ENCODE peak calls at places on chromosomes 16 and 17, in six cellular contexts. N is ovary, K is IMR-90, Q is psoas muscle, C is lung, I is mammary epithelial cell. F is an unnamed sample. For H3K4me1, the result is how much of the 10 kb centered on the place peaks cover.

GRCh38 chr16:15041260-15042011 is 14.4 kb downstream of the NTAN1 start:
- DNase-seq in N (peak), Q (peak), I (peak), C (peak), K (peak), F (no peak)

GRCh38 chr16:12874135-12874534 is 27.3 kb upstream of the SHISA9 start:
- DNase-seq in N (no peak), K (peak), C (no peak), Q (no peak), I (peak), F (no peak)

GRCh38 chr16:31451681-31452351 is 7.5 kb upstream of the ARMC5 start:
- DNase-seq in C (no peak), Q (peak), K (peak), I (peak), N (peak), F (peak)

GRCh38 chr17:75773121-75773807 is 8.3 kb upstream of the GALK1 start:
- DNase-seq in C (no peak), K (no peak), N (peak), I (no peak), Q (no peak), F (no peak)

GRCh38 chr17:6755731-6756184 is at the start of gene XAF1:
- DNase-seq in I (no peak), K (peak), C (peak), Q (no peak), N (peak), F (peak)

GRCh38 chr17:41634639-41635038 is 10.3 kb upstream of the KRT17 start:
- DNase-seq in K (no peak), C (no peak), I (no peak), N (no peak), Q (no peak), F (no peak)

GRCh38 chr17:56629450-56630187 is 36.1 kb downstream of the NOG start:
- DNase-seq in Q (no peak), I (no peak), N (no peak), C (no peak), K (peak), F (peak)

GRCh38 chr17:37493249-37494027 is 3.7 kb downstream of the DUSP14 start:
- DNase-seq in Q (no peak), C (no peak), I (peak), N (no peak), K (peak), F (peak)

GRCh38 chr17:29390856-29391631 is 881 bp downstream of the TAOK1 start:
- DNase-seq in C (no peak), Q (no peak), K (peak), N (peak), I (peak), F (peak)

GRCh38 chr17:80195671-80196529 is 24.2 kb downstream of the SGSH start:
- DNase-seq in C (no peak), N (peak), I (no peak), Q (peak), K (no peak), F (no peak)

GRCh38 chr17:79388556-79389295 is 222.1 kb downstream of the RBFOX3 start:
- DNase-seq in K (peak), Q (peak), I (peak), N (no peak), C (peak), F (peak)

GRCh38 chr16:2160915-2161551 is 5.5 kb downstream of the TRAF7 start:
- DNase-seq in I (no peak), Q (peak), N (peak), K (peak), C (no peak), F (no peak)

GRCh38 chr16:5415123-5415522 is 317.5 kb upstream of the EEF2KMT start:
- DNase-seq in C (no peak), N (no peak), K (no peak), Q (no peak), I (no peak), F (no peak)

GRCh38 chr17:82356845-82357355 is 2.1 kb upstream of the TEX19 start:
- DNase-seq in N (no peak), I (no peak), C (peak), K (no peak), Q (no peak), F (peak)

GRCh38 chr17:80196652-80197051 is 23.5 kb downstream of the SGSH start:
- DNase-seq in C (no peak), I (no peak), K (no peak), N (no peak), Q (no peak), F (no peak)

GRCh38 chr16:56860226-56861020 is 4.6 kb upstream of the SLC12A3 start:
- DNase-seq in N (no peak), K (no peak), C (no peak), I (no peak), Q (no peak), F (no peak)

GRCh38 chr16:51114369-51114768 is 36.7 kb downstream of the SALL1 start:
- DNase-seq in C (no peak), Q (no peak), I (no peak), K (no peak), N (no peak), F (no peak)

GRCh38 chr16:1958715-1959268 is 546 bp upstream of the NDUFB10 start:
- DNase-seq in Q (no peak), K (no peak), I (no peak), C (no peak), N (peak), F (no peak)

GRCh38 chr17:83067718-83068261 is 11.6 kb upstream of the METRNL start:
- DNase-seq in Q (peak), N (no peak), K (peak), I (no peak), C (no peak), F (peak)

GRCh38 chr17:77353684-77354419 is 213.1 kb downstream of the SEC14L1 start:
- DNase-seq in Q (no peak), N (no peak), C (peak), I (no peak), K (peak), F (peak)

GRCh38 chr16:78170360-78170928 is 71.0 kb downstream of the WWOX start:
- DNase-seq in N (no peak), I (no peak), C (no peak), K (no peak), Q (no peak), F (no peak)

GRCh38 chr16:74999683-75000480 is 1.1 kb downstream of the ZNRF1 start:
- DNase-seq in K (no peak), C (peak), I (peak), Q (peak), N (peak), F (peak)

GRCh38 chr17:57634713-57635465 is 110.2 kb downstream of the CCDC182 start:
- DNase-seq in I (no peak), K (peak), C (no peak), Q (no peak), N (no peak), F (no peak)

GRCh38 chr16:88705076-88705684 is 1.0 kb downstream of the RNF166 start:
- DNase-seq in Q (no peak), C (no peak), K (peak), I (no peak), N (no peak), F (peak)

GRCh38 chr16:80541306-80541694 is 507 bp downstream of the DYNLRB2 start:
- DNase-seq in C (no peak), I (no peak), K (no peak), N (no peak), Q (no peak), F (no peak)

GRCh38 chr17:65064452-65065019 is 8.0 kb upstream of the GNA13 start:
- DNase-seq in I (peak), K (peak), N (no peak), Q (no peak), C (no peak), F (no peak)

GRCh38 chr16:66925322-66925840 is at the start of gene RRAD:
- DNase-seq in K (peak), C (peak), N (peak), I (no peak), Q (peak), F (peak)

GRCh38 chr17:82126479-82127314 is 28.7 kb upstream of the FASN start:
- DNase-seq in C (no peak), Q (no peak), N (no peak), K (no peak), I (no peak), F (no peak)

DNA sequence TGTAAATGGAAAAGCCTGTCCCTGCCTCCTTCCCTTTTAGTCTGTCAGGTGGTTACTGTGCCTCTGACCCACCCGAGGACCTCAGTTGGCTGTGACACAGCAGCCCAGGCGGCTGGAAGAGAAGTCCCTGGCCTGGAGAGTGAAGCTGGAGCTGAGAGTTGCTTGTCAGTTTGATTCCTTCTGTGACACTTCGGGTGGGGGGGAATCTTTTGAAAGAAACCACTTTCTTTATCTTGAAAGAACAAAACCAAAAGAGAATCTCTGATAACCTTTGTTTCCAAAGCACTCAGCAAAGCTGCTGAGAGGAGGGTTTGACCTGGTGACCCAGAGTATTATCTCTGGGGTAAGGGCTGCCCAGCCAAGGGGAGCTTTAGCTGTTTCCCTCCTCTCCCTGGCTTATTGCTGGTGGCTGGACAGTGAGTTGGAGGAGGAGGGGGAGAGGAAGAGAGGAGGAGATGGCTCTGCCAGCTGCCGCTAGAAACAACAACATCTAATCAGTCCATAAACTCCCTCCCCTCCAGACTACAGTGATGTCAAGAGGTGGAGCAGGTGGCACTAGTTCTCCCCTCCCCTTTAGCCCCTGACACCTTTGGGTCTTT is 34.0 kb downstream of the YPEL2 start:
- DNase-seq in Q (no peak), I (no peak), N (peak), K (no peak), C (no peak), F (peak)
- H3K4me1 ChIP-seq in Q (half or more), I (under half), N (under half), K (under half), C (half or more), F (half or more)

GRCh38 chr17:13337171-13337570 is 264.6 kb downstream of the HS3ST3A1 start:
- DNase-seq in Q (no peak), I (no peak), K (peak), N (no peak), C (no peak), F (no peak)

GRCh38 chr17:13334374-13334773 is 267.4 kb downstream of the HS3ST3A1 start:
- DNase-seq in N (no peak), C (no peak), K (no peak), Q (no peak), I (no peak), F (no peak)

GRCh38 chr17:13333661-13334060 is 268.1 kb downstream of the HS3ST3A1 start:
- DNase-seq in C (no peak), I (no peak), Q (no peak), N (no peak), K (no peak), F (no peak)

GRCh38 chr17:13337864-13338371 is 263.8 kb downstream of the HS3ST3A1 start:
- DNase-seq in N (no peak), K (peak), Q (no peak), C (no peak), I (peak), F (peak)

DNA sequence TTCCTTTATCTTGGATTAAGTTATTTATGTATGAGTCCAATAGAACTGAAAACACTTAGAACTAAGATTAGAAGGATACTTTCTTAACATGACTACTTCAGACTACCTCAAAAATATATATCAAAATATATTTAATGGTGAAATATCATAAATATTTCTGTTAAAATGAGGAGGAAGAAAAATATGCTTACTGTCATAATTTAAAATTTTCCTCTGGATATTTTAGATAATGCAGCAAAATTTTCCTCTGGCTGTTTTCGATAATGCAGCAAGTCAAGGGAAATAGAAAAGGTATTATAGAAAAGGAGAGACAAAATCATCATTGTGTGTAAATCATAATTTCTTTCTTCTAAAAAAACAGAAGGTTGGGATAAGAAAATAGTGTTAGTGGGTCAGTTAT is 263.3 kb downstream of the HS3ST3A1 start:
- DNase-seq in N (no peak), I (no peak), C (no peak), K (no peak), Q (no peak), F (no peak)
- H3K4me3 ChIP-seq in N (no peak), I (no peak), C (no peak), K (peak), Q (peak), F (no peak)

GRCh38 chr16:27427538-27427937 is 25.6 kb downstream of the IL21R start:
- DNase-seq in N (no peak), C (peak), Q (no peak), I (no peak), K (no peak), F (no peak)

GRCh38 chr16:27429330-27429871 is 27.4 kb downstream of the IL21R start:
- DNase-seq in C (no peak), I (no peak), N (no peak), Q (no peak), K (no peak), F (no peak)

GRCh38 chr16:27426423-27427408 is 24.7 kb downstream of the IL21R start:
- DNase-seq in C (peak), K (peak), I (peak), N (no peak), Q (no peak), F (peak)

GRCh38 chr16:27429981-27430441 is 28.0 kb downstream of the IL21R start:
- DNase-seq in N (no peak), Q (no peak), K (no peak), I (no peak), C (peak), F (no peak)

DNA sequence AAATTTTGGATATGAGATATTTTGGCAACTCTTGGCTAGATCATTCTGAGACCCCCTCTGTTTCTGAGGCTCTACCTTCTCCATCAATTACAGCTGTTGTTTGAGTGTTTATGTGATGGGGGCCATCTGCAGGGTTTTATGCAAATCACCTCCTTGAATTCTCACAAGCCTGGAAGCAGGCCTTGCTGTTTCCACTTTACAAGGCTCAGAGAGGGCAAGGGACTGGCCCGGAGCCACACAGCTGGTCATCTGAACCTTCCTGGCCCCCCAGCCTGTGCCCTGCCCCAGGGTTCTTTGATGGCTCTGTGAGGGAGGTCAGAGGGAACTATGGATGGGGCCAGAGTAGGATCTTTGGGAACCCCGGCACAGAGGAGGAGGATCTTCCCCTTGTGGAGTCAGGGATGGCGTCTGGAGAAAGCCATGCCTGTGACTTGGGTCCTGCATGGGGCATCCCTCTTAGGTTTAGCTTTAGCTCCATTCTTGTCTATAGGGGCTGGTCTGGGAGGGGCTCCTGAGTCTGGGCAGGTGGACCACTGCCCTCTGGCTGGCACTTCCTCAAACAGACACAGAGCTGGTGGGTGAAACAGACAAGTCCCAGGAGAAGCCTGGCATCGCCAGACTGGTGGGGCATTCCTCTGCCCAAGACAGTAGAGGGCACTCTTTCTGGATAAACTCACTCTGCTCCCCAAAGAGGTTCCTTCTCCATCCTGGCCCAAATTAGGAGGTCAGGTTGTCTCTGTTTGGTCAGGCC is 26.2 kb downstream of the IL21R start:
- DNase-seq in I (no peak), N (no peak), Q (no peak), C (peak), K (no peak), F (no peak)
- TF ChIP-seq CTCF in I (peak), N (no peak), Q (no peak), C (no peak), K (peak), F (peak)

GRCh38 chr16:11135167-11135973 is 120.6 kb downstream of the SOCS1 start:
- DNase-seq in I (peak), K (peak), C (no peak), Q (peak), N (no peak), F (peak)
- H3K4me1 ChIP-seq in I (half or more), K (under half), C (under half), Q (under half), N (under half), F (under half)